ENCODE peak calls at places on chromosomes 12 and 14, in nine cellular contexts. X is K562, I is GM12878, O is HepG2, M is HCT116, Y is NB4, B is SK-N-SH, C is A549, G is endothelial cell of umbilical vein. Z is an unnamed sample.

GRCh38 chr12:45322810-45323209 is 106.9 kb downstream of the ANO6 start:
- DNase-seq in M (no peak), I (no peak), B (no peak), C (no peak), G (no peak), Y (no peak), X (no peak), O (no peak), Z (no peak)

GRCh38 chr14:101817511-101818001 is 56.0 kb downstream of the PPP2R5C start:
- DNase-seq in Y (no peak), G (no peak), O (no peak), M (no peak), C (no peak), B (no peak), X (peak), I (no peak), Z (no peak)

GRCh38 chr12:87491089-87491488 is 538.1 kb downstream of the C12orf50 start:
- DNase-seq in B (no peak), I (no peak), Y (no peak), G (no peak), M (no peak), C (peak), O (no peak), X (no peak), Z (no peak)

GRCh38 chr14:100126401-100126800 is 33.0 kb downstream of the DEGS2 start:
- DNase-seq in G (no peak), X (no peak), M (no peak), I (no peak), O (no peak), C (no peak), B (no peak), Y (no peak), Z (no peak)

GRCh38 chr14:76348898-76349297 is 27.0 kb upstream of the ESRRB start:
- DNase-seq in O (no peak), Y (peak), G (peak), B (peak), M (peak), I (no peak), X (peak), C (no peak), Z (no peak)

GRCh38 chr14:99276482-99276881 is 4.5 kb upstream of the BCL11B start:
- DNase-seq in O (no peak), I (no peak), Y (no peak), G (no peak), C (no peak), B (no peak), M (no peak), X (no peak), Z (no peak)

GRCh38 chr14:35287481-35288013 is 4.6 kb upstream of the PSMA6 start:
- DNase-seq in G (peak), O (no peak), X (peak), C (no peak), M (no peak), B (no peak), Y (no peak), I (peak), Z (no peak)

GRCh38 chr12:52156757-52157565 is 34.9 kb downstream of the KRT80 start:
- DNase-seq in X (peak), O (peak), I (no peak), G (peak), M (no peak), B (peak), Y (peak), C (peak), Z (peak)

GRCh38 chr12:81976661-81977060 is 217.5 kb upstream of the PPFIA2 start:
- DNase-seq in B (no peak), I (no peak), O (no peak), X (no peak), G (no peak), C (no peak), Y (no peak), M (no peak), Z (no peak)

GRCh38 chr12:42846782-42847181 is 257.2 kb upstream of the PRICKLE1 start:
- DNase-seq in M (no peak), Y (peak), G (no peak), O (no peak), I (no peak), B (no peak), C (no peak), X (no peak), Z (no peak)

DNA sequence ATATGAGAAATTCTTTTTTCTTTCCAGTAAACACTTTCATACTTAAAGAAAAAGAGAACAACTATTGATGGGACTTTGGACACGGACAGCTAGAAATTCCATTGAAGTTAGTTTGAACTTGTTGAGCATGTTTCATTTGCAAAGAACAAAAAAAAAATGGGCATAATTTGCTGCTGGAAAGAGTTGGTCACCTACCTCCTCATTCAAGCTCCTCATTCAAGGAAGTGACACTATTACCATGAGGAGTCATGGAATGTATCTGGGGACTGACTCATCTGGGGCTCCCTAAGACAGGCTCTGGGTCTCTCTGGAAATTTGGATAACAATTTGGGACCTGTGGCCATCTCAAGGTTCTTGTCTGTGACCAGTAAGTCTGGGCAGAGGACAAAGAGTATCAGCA is 50.4 kb downstream of the KICS2 start:
- DNase-seq in O (peak), Y (no peak), I (no peak), B (no peak), X (no peak), C (no peak), G (peak), M (peak), Z (no peak)
- TF ChIP-seq MAX in O (no peak), Y (no peak), I (no peak), B (no peak), X (no peak), C (no peak), G (no peak), M (peak), Z (no peak)

DNA sequence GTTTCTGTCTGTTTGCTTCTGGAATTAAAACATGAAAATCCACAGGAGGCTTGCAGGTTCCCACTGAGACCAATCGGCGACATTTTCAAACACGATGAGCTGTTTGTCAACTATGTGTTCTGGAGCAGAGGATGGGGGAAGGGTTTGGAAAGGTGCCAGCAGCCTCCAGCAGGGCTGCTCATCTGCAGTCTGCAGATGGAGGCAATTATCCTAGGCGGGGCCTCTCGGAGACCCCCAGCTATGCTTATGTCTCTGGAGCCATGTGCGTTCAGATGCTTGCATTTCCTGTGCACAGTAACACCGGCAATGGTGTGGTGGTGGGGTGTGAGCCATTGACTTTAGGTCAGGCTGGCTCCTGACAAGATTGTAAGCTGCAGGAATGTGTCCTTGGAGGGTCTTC is 51.7 kb downstream of the RPH3A start:
- DNase-seq in I (no peak), O (no peak), C (peak), X (no peak), Y (no peak), G (no peak), M (no peak), B (peak), Z (no peak)
- TF ChIP-seq MAX in I (no peak), O (no peak), C (no peak), X (no peak), Y (no peak), G (no peak), M (no peak), B (no peak), Z (no peak)

GRCh38 chr14:49972840-49973239 is 80.0 kb downstream of the ARF6 start:
- DNase-seq in O (peak), I (no peak), G (peak), M (peak), X (peak), C (peak), B (no peak), Y (no peak), Z (no peak)

GRCh38 chr14:49969961-49970360 is 77.1 kb downstream of the ARF6 start:
- DNase-seq in M (no peak), C (no peak), B (no peak), G (no peak), O (no peak), X (no peak), Y (no peak), I (no peak), Z (no peak)

GRCh38 chr14:49970474-49971147 is 77.7 kb downstream of the ARF6 start:
- DNase-seq in I (no peak), M (no peak), X (peak), O (no peak), B (no peak), G (peak), Y (no peak), C (no peak), Z (no peak)

GRCh38 chr14:49971156-49972141 is 78.6 kb downstream of the ARF6 start:
- DNase-seq in B (no peak), I (peak), Y (peak), M (no peak), O (no peak), G (peak), C (no peak), X (peak), Z (no peak)

GRCh38 chr14:49972199-49972671 is 79.4 kb downstream of the ARF6 start:
- DNase-seq in O (no peak), M (no peak), B (no peak), Y (peak), C (peak), I (no peak), X (no peak), G (peak), Z (no peak)
- TF ChIP-seq MAX in O (no peak), M (no peak), B (no peak), Y (no peak), C (no peak), I (no peak), X (no peak), G (no peak), Z (no peak)

GRCh38 chr12:122864894-122865253 is 29.6 kb downstream of the HIP1R start:
- DNase-seq in M (no peak), C (no peak), X (no peak), O (no peak), I (no peak), B (peak), G (no peak), Y (no peak), Z (no peak)

GRCh38 chr12:122867701-122868461 is 28.0 kb downstream of the VPS37B start:
- DNase-seq in O (peak), B (peak), I (no peak), Y (peak), X (peak), M (no peak), G (peak), C (peak), Z (peak)

GRCh38 chr12:122866379-122866778 is 29.5 kb downstream of the VPS37B start:
- DNase-seq in B (no peak), M (no peak), Y (no peak), O (peak), X (no peak), C (no peak), I (no peak), G (no peak), Z (no peak)

GRCh38 chr12:122866950-122867607 is 28.8 kb downstream of the VPS37B start:
- DNase-seq in Y (no peak), X (no peak), C (no peak), G (no peak), I (no peak), M (no peak), B (peak), O (no peak), Z (peak)

DNA sequence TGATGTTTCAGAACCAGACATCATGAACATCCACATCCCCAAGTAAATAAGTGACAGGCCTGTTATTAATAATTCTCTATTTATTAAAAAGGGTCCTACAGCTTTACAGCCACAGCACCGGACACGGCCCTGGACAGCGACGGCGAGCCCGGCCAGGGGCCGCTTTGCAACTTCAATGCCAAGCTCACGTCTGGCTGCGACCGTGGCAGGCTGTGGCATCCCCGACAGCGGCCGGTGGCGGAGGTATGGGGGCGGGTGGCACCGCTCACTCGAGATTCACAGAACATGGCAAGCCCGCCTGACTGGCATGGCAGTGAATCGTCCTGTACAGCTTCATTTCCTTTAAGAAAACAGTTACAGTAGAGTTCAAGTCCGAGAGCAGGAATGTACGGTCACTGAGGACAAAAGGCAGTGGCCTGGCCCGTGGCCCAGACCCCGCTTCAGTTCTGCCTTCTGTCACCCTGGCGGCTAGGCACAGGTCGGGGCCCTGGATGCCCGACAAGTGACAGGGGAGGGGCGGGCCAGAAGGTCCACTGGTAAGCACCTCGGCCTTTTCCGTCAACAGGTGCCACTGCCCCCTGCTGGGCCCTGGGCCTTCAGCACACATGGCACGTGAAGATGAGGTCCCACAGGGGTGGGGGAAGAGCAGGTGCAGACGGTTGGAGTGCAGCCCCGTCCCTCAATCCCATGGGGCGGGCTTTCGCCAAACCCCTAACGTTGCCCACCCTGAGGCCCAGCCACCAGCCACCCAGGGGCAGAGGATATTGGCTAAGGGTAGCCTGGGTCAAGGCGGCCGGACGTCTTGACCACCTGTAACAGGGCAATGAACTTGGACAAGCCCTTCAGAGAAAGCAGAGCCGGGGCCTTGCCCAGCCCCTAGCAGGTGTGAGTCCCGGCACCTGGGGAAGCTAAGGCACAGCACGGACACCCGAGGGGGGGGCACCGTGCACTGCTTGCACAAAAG is 30.3 kb downstream of the HIP1R start:
- DNase-seq in O (peak), C (peak), G (peak), M (peak), I (no peak), Y (peak), X (peak), B (peak), Z (peak)
- TF ChIP-seq MAX in O (peak), C (peak), G (no peak), M (peak), I (no peak), Y (no peak), X (peak), B (no peak), Z (no peak)

GRCh38 chr12:132478845-132479244 is 11.1 kb upstream of the FBRSL1 start:
- DNase-seq in I (no peak), Y (peak), O (no peak), M (no peak), X (no peak), G (no peak), C (no peak), B (no peak), Z (no peak)
- TF ChIP-seq MAX in I (no peak), Y (no peak), O (no peak), M (no peak), X (no peak), G (no peak), C (no peak), B (no peak), Z (no peak)

GRCh38 chr12:100564905-100565467 is 8.5 kb upstream of the GAS2L3 start:
- DNase-seq in X (no peak), Y (no peak), O (no peak), C (no peak), M (no peak), I (no peak), G (no peak), B (no peak), Z (no peak)

GRCh38 chr12:100565987-100566545 is 7.4 kb upstream of the GAS2L3 start:
- DNase-seq in C (no peak), I (no peak), Y (no peak), X (no peak), O (no peak), M (no peak), B (no peak), G (no peak), Z (no peak)

GRCh38 chr12:100567945-100568344 is 5.5 kb upstream of the GAS2L3 start:
- DNase-seq in C (no peak), X (no peak), I (no peak), B (no peak), Y (no peak), G (no peak), O (no peak), M (no peak), Z (no peak)

GRCh38 chr12:100564090-100564489 is 9.4 kb upstream of the GAS2L3 start:
- DNase-seq in G (peak), X (no peak), Y (no peak), C (no peak), O (no peak), B (no peak), I (no peak), M (no peak), Z (no peak)

DNA sequence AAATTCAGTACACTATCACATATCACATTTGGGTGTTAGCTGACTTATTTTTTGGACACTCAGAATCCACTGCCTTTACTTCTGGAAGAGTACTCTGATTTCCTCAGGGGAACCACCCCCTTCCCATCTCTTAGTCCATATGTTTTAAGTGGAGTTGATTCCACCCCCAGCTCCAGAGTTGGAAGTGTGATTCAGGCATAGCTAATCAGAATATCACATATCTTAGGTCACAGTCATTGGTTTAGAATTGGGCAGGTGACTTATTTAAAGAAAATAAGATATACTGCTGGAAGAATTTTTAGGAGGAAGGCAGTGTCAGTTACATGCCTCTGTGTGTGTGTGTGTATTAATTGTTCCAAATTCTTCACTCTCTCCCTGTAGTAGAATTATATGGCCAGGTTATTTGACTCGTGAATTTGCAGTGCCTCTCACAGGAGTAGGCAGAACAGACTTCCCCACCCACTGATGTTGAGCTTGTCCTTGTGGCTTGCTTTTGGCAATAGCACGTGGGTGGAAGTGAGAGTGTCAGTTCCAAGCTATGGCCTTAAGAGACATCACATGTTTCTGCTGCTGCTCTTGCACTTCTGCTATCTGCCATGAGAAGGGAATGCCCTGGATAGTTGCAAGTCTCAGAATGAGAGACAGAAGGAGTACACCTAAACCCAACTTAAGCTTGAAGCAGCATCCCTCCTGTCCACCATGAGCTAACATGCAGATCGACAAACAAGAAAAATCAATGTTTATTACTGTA is 6.4 kb upstream of the GAS2L3 start:
- DNase-seq in B (no peak), Y (peak), C (no peak), X (no peak), O (no peak), I (peak), G (no peak), M (no peak), Z (no peak)
- TF ChIP-seq MAX in B (no peak), Y (peak), C (no peak), X (no peak), O (no peak), I (peak), G (no peak), M (no peak), Z (no peak)

DNA sequence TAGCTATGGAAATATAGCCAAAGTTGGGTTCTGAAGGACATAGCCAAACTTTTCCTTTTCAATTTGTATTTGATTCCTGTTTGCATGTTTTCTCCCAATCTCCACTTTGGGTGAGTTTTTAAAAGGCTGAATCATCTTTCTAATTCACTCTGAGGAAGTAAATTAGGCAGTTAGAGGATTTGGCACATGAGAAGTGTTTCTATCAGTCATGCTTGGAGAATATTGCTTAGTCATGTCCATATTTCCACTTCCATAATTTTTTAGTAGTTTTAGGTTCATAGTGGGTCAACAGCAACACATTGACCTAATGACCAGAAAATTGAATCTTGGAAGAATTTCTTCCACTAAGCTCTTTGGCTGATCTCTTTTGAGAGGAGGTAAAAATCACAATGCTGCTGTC is 21.8 kb downstream of the IRAK3 start:
- DNase-seq in M (no peak), X (no peak), B (no peak), I (no peak), O (no peak), G (no peak), Y (peak), C (no peak), Z (no peak)
- TF ChIP-seq MAX in M (no peak), X (no peak), B (no peak), I (no peak), O (no peak), G (no peak), Y (no peak), C (no peak), Z (no peak)